ENCODE peak calls at places on chromosomes 4 and X, in four cellular contexts. N, A, L and F are unnamed samples.

GRCh38 chr4:151215295-151215694 is 61.7 kb upstream of the PRSS48 start:
- DNase-seq in N (no peak), A (no peak), L (no peak), F (no peak)

GRCh38 chr4:95431678-95432077 is 117.1 kb downstream of the UNC5C start:
- DNase-seq in N (no peak), L (no peak), A (no peak), F (no peak)

GRCh38 chrX:102669526-102669925 is 18.2 kb downstream of the GPRASP1 start:
- DNase-seq in A (no peak), L (no peak), N (no peak), F (no peak)

GRCh38 chrX:153592966-153593688 is 5.8 kb downstream of the CCNQ start:
- DNase-seq in N (no peak), L (no peak), A (no peak), F (no peak)

GRCh38 chr4:168651864-168652263 is 155.0 kb downstream of the PALLD start:
- DNase-seq in N (no peak), L (no peak), A (no peak), F (no peak)

GRCh38 chr4:145912391-145912790 is 26.2 kb downstream of the ZNF827 start:
- DNase-seq in L (no peak), A (no peak), N (no peak), F (no peak)

GRCh38 chr4:159046683-159047082 is 56.2 kb upstream of the RAPGEF2 start:
- DNase-seq in N (no peak), L (no peak), A (no peak), F (no peak)

GRCh38 chrX:153636716-153637115 is 10.3 kb upstream of the DUSP9 start:
- DNase-seq in L (no peak), N (no peak), A (no peak), F (no peak)

GRCh38 chr4:90069151-90069550 is 58.0 kb upstream of the CCSER1 start:
- DNase-seq in A (no peak), L (no peak), N (no peak), F (no peak)

GRCh38 chr4:1031346-1031745 is 19.9 kb downstream of the FGFRL1 start:
- DNase-seq in A (no peak), L (no peak), N (no peak), F (no peak)